ENCODE peak calls at places on chromosomes 3 and 15, in eight cellular contexts. G, A, M, V, R, U, E and Z are unnamed samples.

GRCh38 chr3:154776549-154777230 is 303.4 kb upstream of the MME start:
- DNase-seq in A (no peak), G (no peak), E (no peak), V (no peak), U (no peak), R (no peak), M (no peak), Z (no peak)

GRCh38 chr3:166637984-166638530 is 742.0 kb downstream of the ZBBX start:
- DNase-seq in M (no peak), R (no peak), E (no peak), U (no peak), A (no peak), G (no peak), V (no peak), Z (no peak)

GRCh38 chr15:43150171-43150929 is 17.0 kb downstream of the TMEM62 start:
- DNase-seq in R (no peak), E (no peak), A (no peak), V (peak), G (no peak), U (no peak), M (no peak), Z (no peak)

GRCh38 chr15:33311312-33311971 is 675 bp downstream of the RYR3 start:
- DNase-seq in M (peak), R (peak), U (no peak), A (no peak), V (no peak), G (no peak), E (no peak), Z (no peak)

GRCh38 chr15:35439291-35439690 is 106.7 kb downstream of the DPH6 start:
- DNase-seq in E (no peak), G (no peak), M (no peak), V (peak), A (no peak), U (no peak), R (no peak), Z (no peak)

GRCh38 chr15:70353606-70354259 is 256.0 kb upstream of the TLE3 start:
- DNase-seq in G (peak), E (no peak), R (no peak), U (no peak), M (no peak), A (peak), V (no peak), Z (no peak)

GRCh38 chr3:173911446-173911845 is 513.9 kb downstream of the NLGN1 start:
- DNase-seq in M (no peak), E (no peak), G (no peak), A (no peak), V (no peak), R (no peak), U (no peak), Z (peak)

GRCh38 chr3:100046986-100047385 is 67.3 kb downstream of the FILIP1L start:
- DNase-seq in M (no peak), A (no peak), U (no peak), E (no peak), V (no peak), R (no peak), G (no peak), Z (no peak)

GRCh38 chr3:175431396-175431795 is 572.3 kb downstream of the NAALADL2 start:
- DNase-seq in A (no peak), R (peak), V (peak), M (no peak), G (no peak), U (no peak), E (no peak), Z (no peak)

GRCh38 chr3:159798951-159799350 is 189.7 kb upstream of the IL12A start:
- DNase-seq in G (no peak), M (no peak), U (no peak), E (no peak), R (no peak), A (no peak), V (peak), Z (no peak)

GRCh38 chr15:41952003-41952563 is 20.3 kb downstream of the EHD4 start:
- DNase-seq in R (no peak), V (no peak), G (no peak), A (no peak), M (no peak), E (no peak), U (no peak), Z (no peak)

GRCh38 chr3:62597481-62597880 is 224.1 kb upstream of the FEZF2 start:
- DNase-seq in G (no peak), R (peak), U (no peak), V (no peak), M (no peak), E (no peak), A (no peak), Z (peak)

GRCh38 chr3:23219552-23219951 is 16.4 kb downstream of the UBE2E2 start:
- DNase-seq in A (no peak), V (no peak), G (no peak), U (no peak), E (no peak), M (no peak), R (no peak), Z (no peak)

GRCh38 chr15:52790166-52790708 is at the start of gene ONECUT1:
- DNase-seq in A (no peak), V (peak), U (no peak), G (peak), M (peak), R (peak), E (peak), Z (peak)

GRCh38 chr15:78061963-78062427 is 15.5 kb downstream of the TBC1D2B start:
- DNase-seq in V (peak), U (peak), A (no peak), G (no peak), M (no peak), R (no peak), E (no peak), Z (no peak)

GRCh38 chr3:37291275-37291700 is 116.9 kb upstream of the LRRFIP2 start:
- DNase-seq in G (no peak), R (no peak), A (no peak), E (no peak), V (peak), U (no peak), M (no peak), Z (no peak)

GRCh38 chr3:53163459-53164387 is 2.7 kb downstream of the PRKCD start:
- DNase-seq in M (no peak), G (no peak), R (no peak), U (no peak), V (no peak), A (no peak), E (no peak), Z (no peak)

GRCh38 chr15:62344806-62345539 is 179.9 kb upstream of the C2CD4B start:
- DNase-seq in V (peak), E (peak), R (peak), G (no peak), A (no peak), U (peak), M (peak), Z (peak)